ENCODE peak calls at places on chromosome 21, in five cellular contexts. I is Panc1; F is OCI-LY7; T is left ventricle myocardium inferior; Q is CD8-positive, alpha-beta T cell. D is an unnamed sample.

GRCh38 chr21:15264084-15264483 is 199.3 kb upstream of the NRIP1 start:
- DNase-seq in I (no peak), F (no peak), T (no peak), Q (no peak), D (no peak)

GRCh38 chr21:46001821-46002681 is 20.5 kb downstream of the COL6A1 start:
- DNase-seq in I (no peak), F (no peak), T (peak; percentile 19), Q (peak; percentile 8), D (no peak)

GRCh38 chr21:16072692-16073091 is 342.9 kb downstream of the USP25 start:
- DNase-seq in I (no peak), F (no peak), T (no peak), Q (no peak), D (no peak)

GRCh38 chr21:35924714-35925301 is 135.5 kb downstream of the SETD4 start:
- DNase-seq in I (no peak), F (no peak), T (no peak), Q (no peak), D (no peak)

GRCh38 chr21:19557046-19557445 is 1153.5 kb upstream of the TMPRSS15 start:
- DNase-seq in I (no peak), F (no peak), T (no peak), Q (no peak), D (no peak)

GRCh38 chr21:45122432-45123132 is 48.2 kb downstream of the ADARB1 start:
- DNase-seq in I (no peak), F (peak; percentile 54), T (no peak), Q (no peak), D (no peak)

GRCh38 chr21:33011462-33011861 is 14.3 kb upstream of the OLIG2 start:
- DNase-seq in I (no peak), F (no peak), T (no peak), Q (no peak), D (peak; percentile 91)

GRCh38 chr21:45317401-45318145 is 29.9 kb upstream of the POFUT2 start:
- DNase-seq in I (no peak), F (no peak), T (peak; percentile 12), Q (no peak), D (no peak)

GRCh38 chr21:32626633-32627196 is 14.5 kb upstream of the CFAP298 start:
- DNase-seq in I (no peak), F (no peak), T (no peak), Q (no peak), D (no peak)

GRCh38 chr21:35911412-35912191 is 148.7 kb downstream of the SETD4 start:
- DNase-seq in I (no peak), F (no peak), T (no peak), Q (no peak), D (no peak)

GRCh38 chr21:31530918-31531705 is 128.4 kb upstream of the SOD1 start:
- DNase-seq in I (no peak), F (no peak), T (no peak), Q (no peak), D (no peak)

GRCh38 chr21:46424621-46425020 is 34.1 kb upstream of the DIP2A start:
- DNase-seq in I (no peak), F (no peak), T (no peak), Q (peak; percentile 59), D (no peak)

GRCh38 chr21:42820513-42821465 is 58.5 kb downstream of the WDR4 start:
- DNase-seq in I (no peak), F (no peak), T (no peak), Q (no peak), D (no peak)

GRCh38 chr21:42496839-42497202 is 797 bp upstream of the RSPH1 start:
- DNase-seq in I (no peak), F (no peak), T (no peak), Q (no peak), D (no peak)

GRCh38 chr21:26448751-26449150 is 124.3 kb downstream of the CYYR1 start:
- DNase-seq in I (no peak), F (no peak), T (no peak), Q (no peak), D (peak; percentile 13)

GRCh38 chr21:32712043-32712442 is 15.8 kb downstream of the SYNJ1 start:
- DNase-seq in I (no peak), F (peak; percentile 73), T (no peak), Q (no peak), D (no peak)

GRCh38 chr21:33685613-33686197 is 43.4 kb downstream of the ITSN1 start:
- DNase-seq in I (no peak), F (no peak), T (no peak), Q (no peak), D (peak; percentile 30)

GRCh38 chr21:25790122-25790951 is 55.6 kb downstream of the GABPA start:
- DNase-seq in I (peak; percentile 38), F (peak; percentile 28), T (no peak), Q (no peak), D (peak; percentile 40)

GRCh38 chr21:42705346-42705745 is 51.9 kb downstream of the PDE9A start:
- DNase-seq in I (no peak), F (no peak), T (no peak), Q (no peak), D (no peak)

GRCh38 chr21:14542638-14543037 is 3.5 kb downstream of the SAMSN1 start:
- DNase-seq in I (no peak), F (no peak), T (no peak), Q (no peak), D (no peak)

GRCh38 chr21:22342855-22343254 is 1344.6 kb downstream of the NCAM2 start:
- DNase-seq in I (no peak), F (no peak), T (no peak), Q (no peak), D (no peak)

GRCh38 chr21:15247613-15248012 is 182.8 kb upstream of the NRIP1 start:
- DNase-seq in I (no peak), F (no peak), T (no peak), Q (no peak), D (no peak)

GRCh38 chr21:23887709-23888303 is 1719.5 kb downstream of the MRPL39 start:
- DNase-seq in I (no peak), F (no peak), T (no peak), Q (peak; percentile 35), D (no peak)

GRCh38 chr21:33817136-33817535 is 98.5 kb downstream of the ATP5PO start:
- DNase-seq in I (no peak), F (no peak), T (no peak), Q (no peak), D (no peak)

GRCh38 chr21:14259669-14260458 is 43.9 kb downstream of the RBM11 start:
- DNase-seq in I (peak; percentile 47), F (peak; percentile 46), T (no peak), Q (no peak), D (peak; percentile 39)

GRCh38 chr21:36087362-36088138 is 17.7 kb downstream of the CBR1 start:
- DNase-seq in I (no peak), F (no peak), T (no peak), Q (no peak), D (no peak)

GRCh38 chr21:34840693-34841092 is 171.9 kb downstream of the CLIC6 start:
- DNase-seq in I (no peak), F (no peak), T (no peak), Q (no peak), D (no peak)
- H3K27ac ChIP-seq in I (no peak overlapping the region), F (no peak overlapping the region), T (no peak overlapping the region), Q (no peak overlapping the region), D (peak overlapping the region; percentile 45)

GRCh38 chr21:37800496-37801061 is 115.7 kb downstream of the KCNJ6 start:
- DNase-seq in I (no peak), F (no peak), T (no peak), Q (no peak), D (no peak)
- H3K27ac ChIP-seq in I (no peak overlapping the region), F (no peak overlapping the region), T (no peak overlapping the region), Q (no peak overlapping the region), D (no peak overlapping the region)

GRCh38 chr21:21199342-21200102 is 201.3 kb downstream of the NCAM2 start:
- DNase-seq in I (no peak), F (no peak), T (no peak), Q (no peak), D (no peak)
- H3K27ac ChIP-seq in I (no peak overlapping the region), F (no peak overlapping the region), T (peak overlapping the region; percentile 65), Q (no peak overlapping the region), D (no peak overlapping the region)

DNA sequence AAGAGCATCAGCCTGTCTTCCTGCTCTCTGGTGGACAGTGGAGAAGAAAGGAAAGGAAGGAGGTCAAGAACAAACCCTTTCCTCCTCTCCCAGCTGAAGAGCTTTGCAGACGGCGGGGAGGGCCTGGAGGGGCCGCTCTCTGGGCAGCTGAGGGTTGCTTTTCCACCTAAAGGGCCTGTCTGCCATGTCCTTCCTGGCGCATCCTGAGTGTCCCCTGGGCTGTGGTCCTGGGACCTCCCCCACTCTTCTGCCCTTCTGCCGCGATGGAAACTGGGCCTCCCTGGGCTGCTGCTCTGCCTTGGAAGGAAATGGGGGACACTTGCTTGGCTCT is 107.0 kb downstream of the ETS2 start:
- DNase-seq in I (no peak), F (no peak), T (no peak), Q (no peak), D (no peak)
- H3K27ac ChIP-seq in I (no peak overlapping the region), F (no peak overlapping the region), T (peak overlapping the region; percentile 86), Q (no peak overlapping the region), D (peak overlapping the region; percentile 93)

GRCh38 chr21:43950481-43950880 is 61.6 kb upstream of the TRAPPC10 start:
- DNase-seq in I (no peak), F (no peak), T (no peak), Q (no peak), D (no peak)
- H3K27ac ChIP-seq in I (no peak overlapping the region), F (no peak overlapping the region), T (no peak overlapping the region), Q (no peak overlapping the region), D (no peak overlapping the region)

DNA sequence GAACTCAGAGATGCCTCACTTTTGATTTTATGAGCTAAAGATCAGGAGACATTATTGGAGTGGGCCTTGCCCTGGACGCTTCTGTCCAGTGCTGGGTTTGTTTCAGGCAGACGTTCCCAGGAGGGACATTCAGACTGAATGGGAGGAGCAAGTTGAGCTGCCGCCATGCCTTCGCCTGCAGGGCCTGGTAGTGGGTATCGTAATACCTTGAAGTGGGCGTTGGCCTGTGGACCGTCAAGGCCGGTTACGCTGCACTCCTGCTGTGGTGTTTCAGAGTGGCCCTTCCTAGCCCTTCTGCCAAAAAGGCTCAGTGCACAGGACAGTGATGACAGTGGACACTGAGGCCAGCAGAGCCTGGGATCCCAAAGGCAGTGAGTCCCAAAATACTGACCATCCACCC is 1.6 kb downstream of the FAM3B start:
- DNase-seq in I (no peak), F (no peak), T (no peak), Q (no peak), D (no peak)
- H3K27ac ChIP-seq in I (no peak overlapping the region), F (no peak overlapping the region), T (no peak overlapping the region), Q (no peak overlapping the region), D (no peak overlapping the region)

GRCh38 chr21:41251961-41252642 is 64.5 kb upstream of the FAM3B start:
- DNase-seq in I (no peak), F (no peak), T (no peak), Q (no peak), D (no peak)
- H3K27ac ChIP-seq in I (no peak overlapping the region), F (no peak overlapping the region), T (no peak overlapping the region), Q (no peak overlapping the region), D (no peak overlapping the region)